ENCODE peak calls at places on chromosomes 6 and 20, in six cellular contexts. F is activated CD4-positive, alpha-beta T cell treated with anti-CD3 and anti-CD28 coated beads, Interleukin-2, amount 50 U/mL, for 48 hours; Y is naive thymus-derived CD4-positive, alpha-beta T cell; U is substantia nigra; Z is CD4-positive, alpha-beta memory T cell; O is NCI-H524 treated with DMSO at 0.1 percent for 48 hours. L is an unnamed sample.

GRCh38 chr6:15283986-15284361 is 38.1 kb downstream of the JARID2 start:
- DNase-seq in F (no peak), Y (no peak), U (no peak), Z (no peak), O (no peak), L (no peak)

GRCh38 chr20:63457737-63458136 is 14.7 kb downstream of the KCNQ2 start:
- DNase-seq in F (no peak), Y (no peak), U (no peak), Z (no peak), O (no peak), L (peak)

GRCh38 chr20:58693226-58694006 is 816 bp downstream of the NPEPL1 start:
- DNase-seq in F (peak), Y (no peak), U (no peak), Z (no peak), O (no peak), L (no peak)

GRCh38 chr6:146819596-146820320 is 221.0 kb downstream of the ADGB start:
- DNase-seq in F (no peak), Y (no peak), U (no peak), Z (no peak), O (no peak), L (no peak)

GRCh38 chr6:11819486-11819885 is 40.9 kb upstream of the ADTRP start:
- DNase-seq in F (no peak), Y (no peak), U (no peak), Z (no peak), O (no peak), L (no peak)

GRCh38 chr6:83273596-83273995 is 80.4 kb downstream of the RWDD2A start:
- DNase-seq in F (no peak), Y (no peak), U (no peak), Z (no peak), O (no peak), L (no peak)

GRCh38 chr6:37913210-37913609 is 93.7 kb downstream of the ZFAND3 start:
- DNase-seq in F (no peak), Y (no peak), U (no peak), Z (no peak), O (no peak), L (no peak)

GRCh38 chr20:15297059-15297875 is 959.9 kb upstream of the FLRT3 start:
- DNase-seq in F (no peak), Y (no peak), U (no peak), Z (no peak), O (no peak), L (no peak)

GRCh38 chr20:13996265-13996664 is 949 bp downstream of the MACROD2 start:
- DNase-seq in F (no peak), Y (no peak), U (no peak), Z (no peak), O (no peak), L (no peak)